ENCODE peak calls at places on chromosomes 6 and 20, in six cellular contexts. X is natural killer cell, S is T-helper 9 cell, P is psoas muscle, Q is kidney epithelial cell, E is NCI-H2081. C is an unnamed sample.

GRCh38 chr20:47524385-47524784 is 22.7 kb downstream of the NCOA3 start:
- DNase-seq in X (no peak), S (no peak), P (no peak), Q (no peak), E (no peak), C (no peak)

GRCh38 chr6:19413323-19413722 is 423.8 kb upstream of the ID4 start:
- DNase-seq in X (no peak), S (no peak), P (no peak), Q (no peak), E (no peak), C (no peak)

GRCh38 chr20:59560588-59561227 is 43.6 kb upstream of the PHACTR3 start:
- DNase-seq in X (no peak), S (no peak), P (no peak), Q (no peak), E (no peak), C (no peak)

GRCh38 chr6:137202078-137202477 is 17.1 kb downstream of the IFNGR1 start:
- DNase-seq in X (no peak), S (no peak), P (no peak), Q (no peak), E (no peak), C (peak)

GRCh38 chr6:133262804-133263203 is 21.6 kb downstream of the EYA4 start:
- DNase-seq in X (no peak), S (no peak), P (peak), Q (no peak), E (no peak), C (peak)

GRCh38 chr6:45801471-45802289 is 214.0 kb downstream of the CLIC5 start:
- DNase-seq in X (no peak), S (no peak), P (no peak), Q (no peak), E (no peak), C (no peak)

GRCh38 chr20:19615629-19616028 is 142.4 kb upstream of the RIN2 start:
- DNase-seq in X (no peak), S (no peak), P (no peak), Q (no peak), E (no peak), C (no peak)

GRCh38 chr6:136604928-136605485 is 54.8 kb upstream of the MAP7 start:
- DNase-seq in X (no peak), S (no peak), P (no peak), Q (peak), E (no peak), C (no peak)

GRCh38 chr6:78302411-78302810 is 564.9 kb upstream of the IRAK1BP1 start:
- DNase-seq in X (no peak), S (no peak), P (no peak), Q (no peak), E (no peak), C (no peak)